ENCODE peak calls at places on chromosomes 5 and 9, in five cellular contexts. S is trophoblast cell, G is neuronal stem cell, P is H9, Z is IMR-90. W is an unnamed sample.

GRCh38 chr5:78213799-78214198 is 80.7 kb downstream of the AP3B1 start:
- DNase-seq in Z (no peak), P (no peak), S (no peak), G (no peak), W (no peak)

GRCh38 chr9:21812415-21812814 is 10.0 kb downstream of the MTAP start:
- DNase-seq in Z (peak), G (no peak), S (peak), P (no peak), W (peak)

GRCh38 chr5:167790462-167791260 is 500.8 kb upstream of the WWC1 start:
- DNase-seq in G (no peak), P (no peak), S (no peak), Z (peak), W (no peak)

GRCh38 chr9:113131689-113132151 is 19.1 kb upstream of the SLC31A2 start:
- DNase-seq in G (no peak), Z (peak), S (peak), P (no peak), W (peak)

GRCh38 chr5:33270671-33271070 is 170.1 kb upstream of the TARS1 start:
- DNase-seq in S (no peak), P (no peak), Z (no peak), G (no peak), W (no peak)

GRCh38 chr5:66134407-66134843 is 9.7 kb upstream of the SREK1 start:
- DNase-seq in S (no peak), G (no peak), Z (peak), P (no peak), W (no peak)

GRCh38 chr5:136036991-136037705 is 8.4 kb downstream of the TGFBI start:
- DNase-seq in G (no peak), Z (peak), P (no peak), S (no peak), W (peak)

GRCh38 chr5:6652025-6652424 is 18.8 kb downstream of the SRD5A1 start:
- DNase-seq in Z (no peak), S (no peak), P (no peak), G (no peak), W (no peak)

GRCh38 chr5:147223951-147224791 is 10.7 kb upstream of the STK32A start:
- DNase-seq in S (peak), Z (peak), P (no peak), G (peak), W (peak)

GRCh38 chr5:159106569-159107282 is 7.0 kb upstream of the EBF1 start:
- DNase-seq in G (peak), P (peak), S (peak), Z (peak), W (peak)

GRCh38 chr9:129550199-129550839 is 70.6 kb downstream of the C9orf50 start:
- DNase-seq in P (no peak), G (no peak), Z (peak), S (peak), W (peak)

GRCh38 chr5:133892774-133893173 is 75.7 kb downstream of the C5orf15 start:
- DNase-seq in S (no peak), G (no peak), Z (no peak), P (no peak), W (no peak)

GRCh38 chr5:58060971-58061370 is 398.9 kb downstream of the PLK2 start:
- DNase-seq in P (no peak), S (no peak), G (no peak), Z (peak), W (peak)

GRCh38 chr9:97601228-97601898 is 31.8 kb downstream of the TSTD2 start:
- DNase-seq in P (no peak), Z (no peak), G (no peak), S (no peak), W (no peak)

GRCh38 chr5:84148651-84149050 is 236.0 kb downstream of the EDIL3 start:
- DNase-seq in G (no peak), Z (no peak), P (no peak), S (no peak), W (no peak)

DNA sequence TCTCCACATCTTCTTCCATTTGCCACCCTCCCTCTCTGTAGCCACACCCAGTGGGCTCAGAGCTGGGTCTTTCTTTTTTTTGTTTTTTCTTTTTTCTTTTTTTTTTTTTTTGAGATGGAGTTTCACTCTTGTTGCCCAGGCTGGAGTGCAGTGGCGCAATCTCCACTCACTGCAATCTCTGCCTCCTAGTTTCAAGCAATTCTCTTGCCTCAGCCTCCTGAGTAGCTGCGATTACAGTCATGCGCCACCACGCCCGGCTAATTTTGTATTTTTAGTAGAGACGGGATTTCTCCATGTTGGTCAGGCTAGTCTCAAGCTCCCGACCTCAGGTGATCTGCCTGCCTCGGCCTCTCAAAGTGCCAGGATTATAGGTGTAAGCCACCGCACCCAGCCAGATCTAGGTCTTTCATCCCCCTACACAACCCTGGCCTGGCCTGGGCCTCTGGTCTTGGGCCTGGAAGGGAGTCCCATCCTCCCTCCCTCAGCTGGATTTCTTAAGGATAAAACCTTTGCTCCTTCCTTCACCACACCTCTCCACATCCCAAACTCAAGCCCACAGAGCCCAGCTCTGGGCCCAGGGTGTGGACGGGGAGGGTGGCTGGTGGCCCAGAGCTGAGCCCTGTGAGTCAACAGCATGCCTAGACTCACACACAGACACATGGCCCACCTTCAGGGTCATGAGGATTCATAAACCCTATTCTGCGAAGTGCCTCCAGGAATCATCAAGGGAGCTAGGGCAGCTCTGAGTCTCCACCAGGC is 18.8 kb upstream of the KCNIP1 start:
- DNase-seq in S (no peak), Z (no peak), G (no peak), P (no peak), W (no peak)
- H4K91ac ChIP-seq in S (no peak), Z (no peak), G (no peak), P (no peak), W (no peak)

GRCh38 chr9:13513710-13514444 is 234.4 kb upstream of the MPDZ start:
- DNase-seq in Z (no peak), S (peak), P (peak), G (peak), W (peak)
- H4K91ac ChIP-seq in Z (no peak), S (peak), P (no peak), G (no peak), W (peak)

DNA sequence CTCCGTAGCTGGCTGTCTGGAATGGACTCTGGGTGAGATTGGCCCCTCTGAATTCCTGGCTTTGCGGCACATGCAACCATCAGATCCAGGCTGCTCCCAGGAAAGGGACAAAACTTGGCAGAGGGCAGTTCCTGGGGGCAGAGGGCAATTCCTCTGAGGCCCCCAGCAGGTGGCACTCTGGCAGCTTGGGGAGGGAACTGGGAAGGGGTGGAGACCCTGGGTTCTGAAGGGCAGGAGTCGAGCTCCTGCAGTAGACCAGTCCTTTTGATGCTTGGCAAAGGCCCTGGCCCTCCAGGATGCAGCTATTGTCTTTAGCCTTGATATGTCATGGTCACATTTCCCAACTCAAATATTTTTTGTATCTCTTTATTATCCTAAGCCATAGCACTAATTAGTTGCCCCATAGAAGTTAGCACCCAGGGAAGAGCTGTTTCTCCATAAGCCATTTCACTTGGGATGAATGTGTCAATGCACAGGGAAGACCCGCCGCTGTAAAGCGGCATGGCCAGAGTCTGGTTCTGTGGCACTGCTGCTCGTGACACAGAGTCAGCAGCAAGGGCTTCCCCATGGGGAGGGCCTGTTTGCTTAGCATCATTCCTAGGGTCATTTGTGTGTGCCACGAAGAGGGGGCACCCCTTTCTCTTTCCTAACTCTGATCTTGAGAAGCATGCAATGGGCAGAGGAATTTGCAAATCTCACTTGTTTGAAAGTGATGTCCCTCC is 51.2 kb upstream of the CDK20 start:
- DNase-seq in G (no peak), S (no peak), P (peak), Z (no peak), W (no peak)
- H4K91ac ChIP-seq in G (no peak), S (no peak), P (no peak), Z (no peak), W (no peak)

DNA sequence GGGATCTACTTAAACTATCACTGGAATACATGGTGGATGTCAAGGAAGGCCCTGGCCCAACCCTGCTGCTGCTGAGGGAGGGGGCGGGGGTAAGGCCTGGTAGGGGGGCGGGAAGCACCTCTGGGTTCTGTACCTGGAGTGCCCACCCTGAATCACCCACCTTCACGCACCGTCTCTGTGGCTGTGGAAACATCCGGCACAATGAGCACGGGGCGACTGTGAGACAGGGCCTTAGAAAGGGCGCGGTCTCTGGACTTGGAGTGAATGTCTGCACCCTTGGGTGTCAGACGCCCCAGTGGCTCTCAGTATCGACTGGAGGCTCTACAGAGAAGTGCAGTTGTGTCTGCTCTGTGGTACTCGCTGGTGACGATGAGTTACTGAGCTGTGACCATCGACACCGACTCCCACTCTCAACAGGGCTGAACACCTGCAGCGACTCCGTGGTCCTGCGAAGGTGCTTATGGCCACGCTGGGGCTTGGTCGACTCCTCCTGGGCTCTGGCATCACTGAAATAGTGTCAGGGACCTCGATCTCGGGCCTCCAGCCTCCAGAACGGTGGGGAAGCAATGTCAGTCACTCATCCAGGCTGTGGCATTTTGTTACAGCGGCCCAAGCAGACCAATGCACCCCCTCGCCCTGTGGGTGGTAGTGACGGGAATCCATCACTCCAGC is 25.5 kb upstream of the SLC6A19 start:
- DNase-seq in P (no peak), G (no peak), Z (no peak), S (no peak), W (no peak)
- H4K91ac ChIP-seq in P (no peak), G (peak), Z (no peak), S (no peak), W (no peak)

GRCh38 chr9:93346240-93347112 is 105.0 kb upstream of the FAM120A start:
- DNase-seq in S (peak), P (no peak), Z (no peak), G (peak), W (peak)
- H4K91ac ChIP-seq in S (no peak), P (no peak), Z (no peak), G (no peak), W (no peak)

GRCh38 chr5:1086137-1086536 is 25.7 kb downstream of the SLC12A7 start:
- DNase-seq in G (no peak), S (no peak), P (no peak), Z (no peak), W (no peak)
- H4K91ac ChIP-seq in G (no peak), S (no peak), P (no peak), Z (no peak), W (no peak)

DNA sequence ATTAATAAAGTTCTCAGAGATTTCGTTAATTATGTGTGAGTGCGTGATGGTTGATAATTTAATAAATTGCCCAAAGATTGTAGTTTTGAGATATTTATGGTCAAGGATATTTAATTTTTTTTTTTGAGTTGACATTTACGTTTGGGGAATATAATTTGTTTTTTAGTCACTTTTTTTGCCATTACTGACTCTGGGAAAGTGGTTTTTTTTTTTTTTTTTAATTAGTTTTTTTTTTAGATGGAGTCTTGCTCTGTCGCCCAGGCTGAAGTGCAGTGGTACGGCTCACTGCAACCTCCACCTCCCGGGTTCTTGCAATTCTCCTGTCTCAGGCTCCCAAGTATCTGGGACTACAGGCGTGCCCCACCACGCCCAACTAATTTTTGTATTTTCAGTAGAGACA is 1.7 kb downstream of the BDP1 start:
- DNase-seq in S (no peak), G (no peak), Z (no peak), P (no peak), W (no peak)
- H4K91ac ChIP-seq in S (no peak), G (no peak), Z (no peak), P (no peak), W (no peak)

GRCh38 chr9:134625361-134626140 is 16.1 kb upstream of the COL5A1 start:
- DNase-seq in P (peak), S (no peak), Z (peak), G (no peak), W (peak)
- H4K91ac ChIP-seq in P (no peak), S (peak), Z (peak), G (no peak), W (peak)

DNA sequence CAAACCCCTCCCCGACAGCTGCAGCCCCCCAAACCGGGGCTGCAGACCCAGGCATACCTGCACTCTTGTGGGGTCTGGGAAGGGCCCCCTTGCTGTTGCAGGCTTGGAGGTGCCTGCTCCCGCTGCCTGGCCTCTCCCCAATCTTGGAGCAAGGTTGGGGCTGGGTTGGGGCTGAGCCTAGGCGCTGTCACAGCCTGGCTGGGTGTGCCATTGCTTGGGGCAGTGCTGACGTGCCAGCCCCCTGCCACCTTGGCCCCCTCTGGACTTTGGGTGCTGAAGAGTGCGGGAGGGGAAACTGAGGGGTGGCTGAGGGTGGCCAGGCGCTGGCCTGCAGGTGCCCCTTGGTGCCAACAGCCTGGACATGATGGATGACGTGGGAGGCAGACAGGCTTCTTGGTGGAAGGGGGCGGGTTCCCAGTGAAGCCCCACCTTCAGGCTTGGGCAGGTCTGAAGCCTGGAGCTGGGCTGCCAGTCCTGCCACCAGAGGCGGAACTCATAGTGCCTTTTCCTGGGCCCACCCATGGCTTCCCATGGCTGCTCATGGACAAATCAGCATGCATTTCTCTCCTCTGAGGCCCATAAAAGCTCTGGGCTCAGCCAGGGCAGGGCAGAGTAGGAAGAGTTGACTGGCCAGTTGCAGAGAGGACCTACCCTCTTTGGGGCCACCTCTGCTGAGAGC is 19.1 kb downstream of the TMEM38B start:
- DNase-seq in P (peak), Z (no peak), G (no peak), S (no peak), W (no peak)
- H4K91ac ChIP-seq in P (no peak), Z (no peak), G (no peak), S (no peak), W (no peak)

DNA sequence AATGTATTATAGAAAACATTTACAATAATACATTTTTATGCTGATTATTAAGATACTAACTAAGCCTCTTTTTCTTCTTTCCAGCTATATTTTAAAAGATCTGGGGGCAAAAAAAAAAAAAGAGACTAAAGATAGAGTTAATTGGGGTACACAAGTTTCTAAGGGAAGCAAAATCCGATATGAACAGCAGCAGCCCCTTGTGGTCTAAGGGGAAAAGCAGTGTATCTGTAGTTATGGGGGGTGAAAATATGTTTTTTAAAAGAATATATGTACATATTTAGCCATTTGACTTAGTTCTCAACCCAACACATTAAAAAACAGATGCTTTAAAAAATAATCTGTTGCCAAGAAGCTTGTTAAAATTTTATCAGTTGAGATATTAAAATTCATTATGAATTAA is 134.3 kb upstream of the POU5F2 start:
- DNase-seq in S (no peak), Z (no peak), G (no peak), P (no peak), W (no peak)
- H4K91ac ChIP-seq in S (no peak), Z (no peak), G (no peak), P (no peak), W (no peak)

W was measured in mesenchymal stem cell.